ENCODE peak calls at places on chromosomes 3 and 15, in four cellular contexts. T, O, G and A are unnamed samples.

GRCh38 chr15:63901912-63902670 is 68.3 kb upstream of the HERC1 start:
- DNase-seq in O (no peak), G (no peak), T (no peak), A (no peak)

GRCh38 chr3:67018105-67018788 is 20.1 kb downstream of the KBTBD8 start:
- DNase-seq in T (peak; percentile 33), G (no peak), O (no peak), A (no peak)

GRCh38 chr15:82647835-82648256 is 683 bp upstream of the CPEB1 start:
- DNase-seq in G (no peak), T (peak; percentile 93), O (peak; percentile 38), A (no peak)

GRCh38 chr15:89839424-89839823 is 24.8 kb upstream of the ANPEP start:
- DNase-seq in G (no peak), T (no peak), O (no peak), A (no peak)

GRCh38 chr3:39372831-39373230 is 10.3 kb upstream of the SLC25A38 start:
- DNase-seq in G (no peak), O (no peak), T (no peak), A (no peak)

GRCh38 chr15:85607842-85608241 is 186.9 kb downstream of the KLHL25 start:
- DNase-seq in T (no peak), G (no peak), O (no peak), A (no peak)

GRCh38 chr3:86930831-86931230 is 60.1 kb downstream of the VGLL3 start:
- DNase-seq in T (no peak), O (no peak), G (no peak), A (no peak)

GRCh38 chr3:18559323-18559972 is 134.3 kb upstream of the SATB1 start:
- DNase-seq in G (no peak), T (peak; percentile 12), O (no peak), A (peak; percentile 43)

GRCh38 chr15:67825880-67826716 is 789 bp downstream of the SKOR1 start:
- DNase-seq in G (no peak), O (no peak), T (no peak), A (no peak)

GRCh38 chr15:98954411-98954810 is 53.2 kb downstream of the PGPEP1L start:
- DNase-seq in T (no peak), G (peak; percentile 24), O (no peak), A (no peak)

GRCh38 chr3:42590989-42591756 is 513 bp downstream of the SS18L2 start:
- DNase-seq in O (no peak), T (no peak), G (no peak), A (no peak)

GRCh38 chr3:182787302-182788036 is 5.8 kb upstream of the ATP11B start:
- DNase-seq in T (peak; percentile 48), G (no peak), O (no peak), A (no peak)

GRCh38 chr3:42063886-42064285 is 27.3 kb upstream of the TRAK1 start:
- DNase-seq in T (no peak), G (no peak), O (no peak), A (no peak)

GRCh38 chr3:37997791-37998370 is 7.3 kb downstream of the VILL start:
- DNase-seq in G (no peak), T (no peak), O (no peak), A (no peak)

GRCh38 chr15:98070132-98070531 is 109.6 kb downstream of the ARRDC4 start:
- DNase-seq in T (no peak), O (no peak), G (no peak), A (no peak)

GRCh38 chr3:4528802-4529201 is 35.7 kb downstream of the ITPR1 start:
- DNase-seq in T (no peak), G (no peak), O (no peak), A (no peak)

GRCh38 chr3:39409514-39410136 is 3.1 kb downstream of the RPSA start:
- DNase-seq in O (no peak), T (no peak), G (no peak), A (no peak)

GRCh38 chr3:13715167-13715954 is 164.5 kb downstream of the WNT7A start:
- DNase-seq in O (no peak), G (no peak), T (no peak), A (no peak)

GRCh38 chr3:13715961-13716360 is 163.9 kb downstream of the WNT7A start:
- DNase-seq in G (no peak), O (no peak), T (no peak), A (no peak)

GRCh38 chr3:13717222-13717573 is 162.7 kb downstream of the WNT7A start:
- DNase-seq in O (no peak), G (no peak), T (no peak), A (no peak)

GRCh38 chr3:13718000-13718399 is 161.9 kb downstream of the WNT7A start:
- DNase-seq in O (no peak), G (no peak), T (no peak), A (no peak)

DNA sequence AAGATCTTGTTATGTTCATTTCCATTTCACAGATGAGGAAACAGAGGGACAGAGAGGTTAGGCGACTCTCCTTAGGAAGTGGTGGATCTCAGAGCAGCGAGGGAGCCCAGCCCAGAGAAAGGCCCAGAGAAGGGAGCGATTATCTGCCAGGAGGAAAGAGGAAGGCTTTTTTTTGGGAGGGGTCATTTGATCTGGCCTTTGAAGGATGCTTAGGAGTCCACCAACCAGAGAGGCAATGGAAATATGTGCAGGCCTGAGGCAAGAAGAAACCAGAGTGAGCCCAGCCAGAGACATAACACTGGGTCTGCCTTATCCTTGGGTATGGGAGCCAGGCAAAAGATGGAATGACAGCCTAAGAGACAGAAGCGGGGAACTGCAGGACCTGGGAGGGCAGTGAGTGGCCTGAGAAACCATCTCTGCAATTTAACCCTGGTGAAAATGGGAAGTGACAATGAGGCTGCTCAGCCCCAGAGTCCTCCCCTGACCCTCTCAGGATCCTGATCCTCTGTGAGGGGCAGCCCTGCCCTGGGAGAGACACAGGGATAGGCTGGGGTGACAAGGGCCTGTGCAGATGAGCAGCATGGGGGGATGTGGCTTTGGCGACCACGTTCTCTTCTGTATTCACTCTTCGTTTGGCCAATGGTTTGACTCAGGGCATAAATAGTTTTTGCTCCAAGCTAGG is 163.2 kb downstream of the WNT7A start:
- DNase-seq in O (no peak), T (no peak), G (no peak), A (no peak)
- TF ChIP-seq SPI1 in O (no peak), T (no peak), G (no peak), A (no peak)

DNA sequence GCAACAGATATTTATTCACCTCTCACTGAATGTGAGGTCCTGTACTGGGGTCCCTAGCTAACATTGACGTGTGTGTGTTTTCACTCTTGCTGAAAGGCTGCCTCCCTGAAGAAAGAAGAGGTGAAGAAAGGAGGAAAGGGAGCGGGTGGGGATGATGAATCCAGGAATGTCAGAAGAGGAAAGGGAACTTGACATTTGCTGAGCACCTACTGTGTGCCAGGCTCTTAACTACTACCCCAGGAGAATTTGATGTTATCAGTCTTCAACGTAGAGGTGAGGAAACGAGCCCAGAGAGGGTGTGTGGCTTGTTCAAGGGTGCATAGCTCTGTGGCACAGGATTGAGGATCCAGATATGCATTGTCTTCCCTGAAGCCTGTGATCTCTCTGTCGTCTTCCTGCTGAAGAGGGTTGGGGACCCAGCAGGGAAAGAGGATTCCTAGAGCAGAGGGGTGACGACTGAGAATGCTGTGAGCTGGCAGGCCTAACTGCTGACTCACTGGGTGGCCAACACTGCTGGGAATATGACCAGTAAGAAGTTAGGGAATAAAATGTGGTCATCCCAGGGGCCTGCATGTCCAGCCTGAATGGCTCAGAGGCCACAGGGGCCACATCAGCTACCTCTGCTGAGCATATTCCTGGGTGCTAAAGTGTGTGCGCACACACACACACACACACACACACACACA is 6.6 kb upstream of the ATP2B2 start:
- DNase-seq in O (no peak), G (no peak), T (no peak), A (no peak)
- TF ChIP-seq SPI1 in O (no peak), G (no peak), T (no peak), A (no peak)

GRCh38 chr3:160755776-160756304 is at the start of gene PPM1L:
- DNase-seq in T (peak; percentile 48), O (peak; percentile 39), G (no peak), A (peak; percentile 29)
- TF ChIP-seq SPI1 in T (no peak), O (no peak), G (no peak), A (no peak)

DNA sequence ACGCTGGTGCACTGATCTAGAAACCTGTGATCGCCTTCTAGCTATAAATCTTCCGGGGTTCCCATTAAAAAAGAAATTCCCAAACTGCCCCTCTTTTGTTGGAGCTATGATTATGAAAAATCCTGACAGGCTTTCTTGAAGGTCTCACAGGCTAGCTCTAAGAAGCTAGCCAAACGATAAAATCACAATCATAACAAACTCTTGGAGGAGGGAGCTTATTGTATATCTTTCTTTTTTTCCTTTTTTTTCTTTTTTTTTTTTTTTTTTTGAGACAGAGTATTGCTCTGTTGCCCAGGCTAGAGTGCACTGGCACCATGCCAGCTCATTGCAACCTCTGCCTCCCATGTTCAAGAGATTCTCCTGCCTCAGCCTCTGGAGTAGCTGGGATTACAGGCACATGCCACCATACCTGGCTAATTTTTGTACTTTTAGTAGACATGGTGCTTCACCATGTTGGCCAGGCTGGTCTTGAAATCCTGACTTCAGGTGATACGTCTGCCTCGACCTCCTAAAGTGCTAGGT is 72.0 kb downstream of the MYO1E start:
- DNase-seq in T (no peak), G (no peak), O (no peak), A (peak; percentile 16)
- TF ChIP-seq SPI1 in T (no peak), G (no peak), O (no peak), A (no peak)

GRCh38 chr15:101189708-101190107 is 62.1 kb downstream of the CHSY1 start:
- DNase-seq in O (no peak), T (no peak), G (no peak), A (no peak)
- TF ChIP-seq SPI1 in O (no peak), T (no peak), G (no peak), A (no peak)

DNA sequence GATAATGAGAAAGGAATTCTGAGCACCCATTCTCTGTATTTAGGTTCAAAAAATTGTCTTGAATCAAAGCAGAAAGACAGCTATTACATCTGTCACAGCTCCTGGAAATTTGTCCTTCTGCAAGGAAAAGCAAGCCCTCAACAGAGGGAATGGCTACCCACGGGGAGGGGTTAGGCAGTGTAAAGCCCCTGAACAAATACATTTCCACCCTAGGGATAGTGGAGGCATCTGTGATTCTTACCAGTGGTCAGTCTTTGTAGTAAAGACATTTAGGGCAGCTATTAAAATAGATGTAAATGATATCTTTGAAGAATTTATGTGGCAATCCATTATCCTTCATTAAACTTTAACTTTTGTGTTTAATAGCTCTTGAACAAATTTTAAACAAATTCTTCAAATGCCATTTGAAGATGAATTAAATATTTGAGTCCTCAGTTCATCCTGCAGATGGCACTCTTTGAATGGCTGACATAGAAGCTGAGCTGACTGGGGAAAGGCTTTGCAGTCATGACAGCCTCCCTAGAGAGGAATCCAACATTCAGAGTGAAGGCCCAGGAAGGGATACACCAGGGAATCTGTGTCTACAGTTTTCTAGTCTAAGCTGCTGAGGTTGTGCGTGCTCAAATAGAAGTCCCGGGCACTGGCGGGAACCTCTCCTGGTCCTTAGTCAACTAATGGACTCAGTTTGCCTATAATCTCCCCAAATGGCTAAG is 359.7 kb upstream of the ROPN1 start:
- DNase-seq in G (no peak), T (peak; percentile 13), O (peak; percentile 17), A (no peak)
- TF ChIP-seq SPI1 in G (no peak), T (no peak), O (no peak), A (no peak)